ENCODE peak calls at places on chromosome 1, in seven cellular contexts. M is activated T-cell treated with anti-CD3 and anti-CD28 coated beads for 1 hour, A is EH, T is HEK293T, X is left ventricle myocardium superior, F is NCI-H1105, G is smooth muscle cell of the brain vasculature. S is an unnamed sample.

GRCh38 chr1:30525980-30526651 is 197.3 kb downstream of the MATN1 start:
- DNase-seq in T (peak), F (no peak), A (peak), G (no peak), X (peak), M (no peak), S (peak)

GRCh38 chr1:75203415-75204277 is 69.5 kb downstream of the LHX8 start:
- DNase-seq in T (peak), A (peak), X (no peak), F (peak), G (no peak), M (no peak), S (peak)

GRCh38 chr1:200262326-200262965 is 147.4 kb downstream of the ZNF281 start:
- DNase-seq in F (no peak), X (no peak), M (no peak), T (no peak), A (no peak), G (no peak), S (no peak)

GRCh38 chr1:58597076-58597475 is 20.0 kb upstream of the TACSTD2 start:
- DNase-seq in T (no peak), G (no peak), A (no peak), X (no peak), F (no peak), M (no peak), S (no peak)

GRCh38 chr1:88333301-88333700 is 350.8 kb upstream of the PKN2 start:
- DNase-seq in M (no peak), A (no peak), G (no peak), F (no peak), X (no peak), T (no peak), S (no peak)

GRCh38 chr1:22619808-22620207 is 16.6 kb upstream of the C1QA start:
- DNase-seq in A (no peak), F (no peak), G (no peak), T (no peak), M (no peak), X (no peak), S (no peak)

GRCh38 chr1:157288511-157288910 is 150.3 kb upstream of the ETV3 start:
- DNase-seq in M (no peak), F (no peak), G (no peak), A (no peak), X (no peak), T (no peak), S (no peak)

GRCh38 chr1:212607206-212607923 is 1.2 kb upstream of the ATF3 start:
- DNase-seq in G (no peak), X (peak), F (peak), T (no peak), A (no peak), M (no peak), S (no peak)

GRCh38 chr1:61083014-61083798 is 845 bp downstream of the NFIA start:
- DNase-seq in F (no peak), M (peak), G (no peak), X (peak), A (peak), T (peak), S (peak)

GRCh38 chr1:91176250-91176649 is 154.4 kb upstream of the ZNF644 start:
- DNase-seq in F (no peak), X (no peak), A (no peak), T (no peak), M (no peak), G (no peak), S (no peak)

GRCh38 chr1:58460469-58460868 is 86.1 kb downstream of the OMA1 start:
- DNase-seq in F (no peak), M (no peak), A (peak), T (no peak), G (no peak), X (no peak), S (no peak)

GRCh38 chr1:52746189-52746588 is 19.9 kb downstream of the ZYG11B start:
- DNase-seq in G (no peak), F (no peak), A (no peak), X (no peak), T (no peak), M (no peak), S (no peak)

GRCh38 chr1:145849356-145850165 is 4.1 kb downstream of the NUDT17 start:
- DNase-seq in F (no peak), G (no peak), X (no peak), T (peak), A (peak), M (no peak), S (peak)